ENCODE peak calls at places on chromosomes 2 and 18, in seven cellular contexts. One of them, this sample, is unnamed.

GRCh38 chr2:127081826-127082633 is 24.9 kb downstream of the BIN1 start:
- DNase-seq in Panc1: no peak
- DNase-seq in aorta: no peak
- DNase-seq in tibial artery: no peak
- DNase-seq in ovary: no peak
- DNase-seq in A549: no peak
- DNase-seq in pancreas: no peak
- DNase-seq in this sample: no peak

GRCh38 chr2:208224802-208225201 is 30.1 kb downstream of the IDH1 start:
- DNase-seq in ovary: no peak
- DNase-seq in aorta: no peak
- DNase-seq in tibial artery: no peak
- DNase-seq in pancreas: no peak
- DNase-seq in A549: no peak
- DNase-seq in Panc1: no peak
- DNase-seq in this sample: no peak

GRCh38 chr2:40032650-40033319 is 253.7 kb upstream of the THUMPD2 start:
- DNase-seq in A549: no peak
- DNase-seq in pancreas: no peak
- DNase-seq in ovary: no peak
- DNase-seq in aorta: no peak
- DNase-seq in Panc1: no peak
- DNase-seq in tibial artery: no peak
- DNase-seq in this sample: no peak

GRCh38 chr2:197628043-197628500 is 47.3 kb downstream of the RFTN2 start:
- DNase-seq in Panc1: no peak
- DNase-seq in aorta: no peak
- DNase-seq in ovary: no peak
- DNase-seq in tibial artery: no peak
- DNase-seq in A549: no peak
- DNase-seq in pancreas: no peak
- DNase-seq in this sample: no peak

GRCh38 chr2:233814436-233814835 is 36.3 kb downstream of the MROH2A start:
- DNase-seq in aorta: no peak
- DNase-seq in ovary: no peak
- DNase-seq in A549: no peak
- DNase-seq in Panc1: no peak
- DNase-seq in pancreas: no peak
- DNase-seq in tibial artery: peak; percentile 12
- DNase-seq in this sample: peak; percentile 3

GRCh38 chr2:240999873-241000541 is 1.6 kb downstream of the SNED1 start:
- DNase-seq in A549: no peak
- DNase-seq in pancreas: peak; percentile 51
- DNase-seq in tibial artery: peak; percentile 26
- DNase-seq in ovary: no peak
- DNase-seq in aorta: no peak
- DNase-seq in Panc1: no peak
- DNase-seq in this sample: peak; percentile 7

GRCh38 chr2:23287250-23287704 is 97.7 kb upstream of the KLHL29 start:
- DNase-seq in aorta: no peak
- DNase-seq in A549: no peak
- DNase-seq in Panc1: no peak
- DNase-seq in pancreas: no peak
- DNase-seq in ovary: peak; percentile 14
- DNase-seq in tibial artery: no peak
- DNase-seq in this sample: no peak

GRCh38 chr2:85428343-85428881 is 9.9 kb downstream of the SH2D6 start:
- DNase-seq in aorta: no peak
- DNase-seq in Panc1: no peak
- DNase-seq in pancreas: no peak
- DNase-seq in ovary: no peak
- DNase-seq in A549: no peak
- DNase-seq in tibial artery: no peak
- DNase-seq in this sample: no peak

GRCh38 chr18:69002233-69002632 is 204.4 kb downstream of the CCDC102B start:
- DNase-seq in pancreas: no peak
- DNase-seq in ovary: no peak
- DNase-seq in tibial artery: no peak
- DNase-seq in aorta: no peak
- DNase-seq in Panc1: no peak
- DNase-seq in A549: no peak
- DNase-seq in this sample: no peak

GRCh38 chr2:103991591-103991990 is 862.3 kb upstream of the POU3F3 start:
- DNase-seq in pancreas: no peak
- DNase-seq in A549: no peak
- DNase-seq in Panc1: no peak
- DNase-seq in tibial artery: no peak
- DNase-seq in aorta: no peak
- DNase-seq in ovary: no peak
- DNase-seq in this sample: no peak

GRCh38 chr18:712401-713134 is at the start of gene ENOSF1:
- DNase-seq in tibial artery: peak; percentile 70
- DNase-seq in A549: peak; percentile 74
- DNase-seq in Panc1: peak; percentile 38
- DNase-seq in ovary: peak; percentile 78
- DNase-seq in pancreas: peak; percentile 98
- DNase-seq in aorta: peak; percentile 92
- DNase-seq in this sample: peak; percentile 79

GRCh38 chr2:216211614-216212013 is 102.5 kb downstream of the XRCC5 start:
- DNase-seq in A549: no peak
- DNase-seq in tibial artery: no peak
- DNase-seq in aorta: no peak
- DNase-seq in Panc1: no peak
- DNase-seq in pancreas: no peak
- DNase-seq in ovary: no peak
- DNase-seq in this sample: no peak

GRCh38 chr2:237700583-237701032 is 73.2 kb downstream of the LRRFIP1 start:
- DNase-seq in tibial artery: peak; percentile 76
- DNase-seq in aorta: peak; percentile 84
- DNase-seq in ovary: no peak
- DNase-seq in A549: no peak
- DNase-seq in pancreas: no peak
- DNase-seq in Panc1: no peak
- DNase-seq in this sample: peak; percentile 63

GRCh38 chr2:127747621-127748020 is 46.3 kb downstream of the SFT2D3 start:
- DNase-seq in pancreas: no peak
- DNase-seq in A549: no peak
- DNase-seq in ovary: no peak
- DNase-seq in aorta: no peak
- DNase-seq in Panc1: no peak
- DNase-seq in tibial artery: no peak
- DNase-seq in this sample: no peak

GRCh38 chr2:73268831-73269685 is 15.2 kb downstream of the FBXO41 start:
- DNase-seq in pancreas: peak; percentile 84
- DNase-seq in Panc1: no peak
- DNase-seq in ovary: no peak
- DNase-seq in aorta: no peak
- DNase-seq in tibial artery: no peak
- DNase-seq in A549: peak; percentile 83
- DNase-seq in this sample: no peak

GRCh38 chr2:112661656-112662305 is 16.0 kb downstream of the SLC20A1 start:
- DNase-seq in Panc1: no peak
- DNase-seq in ovary: no peak
- DNase-seq in A549: no peak
- DNase-seq in tibial artery: no peak
- DNase-seq in aorta: no peak
- DNase-seq in pancreas: no peak
- DNase-seq in this sample: no peak

GRCh38 chr18:3411327-3411726 is 38.6 kb upstream of the TGIF1 start:
- DNase-seq in ovary: no peak
- DNase-seq in aorta: no peak
- DNase-seq in A549: no peak
- DNase-seq in pancreas: no peak
- DNase-seq in Panc1: no peak
- DNase-seq in tibial artery: no peak
- DNase-seq in this sample: no peak

GRCh38 chr18:1050012-1050657 is 145.5 kb downstream of the ADCYAP1 start:
- DNase-seq in pancreas: no peak
- DNase-seq in tibial artery: no peak
- DNase-seq in ovary: no peak
- DNase-seq in aorta: no peak
- DNase-seq in A549: no peak
- DNase-seq in Panc1: no peak
- DNase-seq in this sample: no peak

GRCh38 chr2:161030260-161031063 is 129.8 kb upstream of the TANK start:
- DNase-seq in pancreas: no peak
- DNase-seq in A549: peak; percentile 15
- DNase-seq in aorta: no peak
- DNase-seq in tibial artery: peak; percentile 69
- DNase-seq in Panc1: no peak
- DNase-seq in ovary: peak; percentile 15
- DNase-seq in this sample: no peak

GRCh38 chr2:106685180-106685897 is 198.2 kb downstream of the CD8B2 start:
- DNase-seq in ovary: no peak
- DNase-seq in tibial artery: no peak
- DNase-seq in Panc1: no peak
- DNase-seq in A549: no peak
- DNase-seq in aorta: no peak
- DNase-seq in pancreas: no peak
- DNase-seq in this sample: no peak

GRCh38 chr18:27064673-27065072 is 120.4 kb downstream of the CHST9 start:
- DNase-seq in ovary: no peak
- DNase-seq in A549: no peak
- DNase-seq in tibial artery: no peak
- DNase-seq in pancreas: no peak
- DNase-seq in aorta: no peak
- DNase-seq in Panc1: no peak
- DNase-seq in this sample: no peak

GRCh38 chr2:182164686-182165085 is 179.0 kb downstream of the PPP1R1C start:
- DNase-seq in Panc1: no peak
- DNase-seq in A549: no peak
- DNase-seq in aorta: no peak
- DNase-seq in tibial artery: no peak
- DNase-seq in pancreas: no peak
- DNase-seq in ovary: no peak
- DNase-seq in this sample: no peak

GRCh38 chr2:182165196-182165595 is 179.5 kb downstream of the PPP1R1C start:
- DNase-seq in pancreas: no peak
- DNase-seq in aorta: no peak
- DNase-seq in ovary: no peak
- DNase-seq in Panc1: no peak
- DNase-seq in A549: no peak
- DNase-seq in tibial artery: no peak
- DNase-seq in this sample: no peak

GRCh38 chr2:182170341-182170740 is 184.7 kb downstream of the PPP1R1C start:
- DNase-seq in Panc1: no peak
- DNase-seq in pancreas: no peak
- DNase-seq in tibial artery: no peak
- DNase-seq in ovary: no peak
- DNase-seq in A549: no peak
- DNase-seq in aorta: no peak
- DNase-seq in this sample: no peak

GRCh38 chr2:182163878-182164277 is 178.2 kb downstream of the PPP1R1C start:
- DNase-seq in tibial artery: no peak
- DNase-seq in ovary: no peak
- DNase-seq in aorta: no peak
- DNase-seq in Panc1: no peak
- DNase-seq in pancreas: no peak
- DNase-seq in A549: no peak
- DNase-seq in this sample: no peak

GRCh38 chr2:182167882-182168281 is 182.2 kb downstream of the PPP1R1C start:
- DNase-seq in ovary: no peak
- DNase-seq in A549: no peak
- DNase-seq in tibial artery: no peak
- DNase-seq in aorta: no peak
- DNase-seq in pancreas: no peak
- DNase-seq in Panc1: no peak
- DNase-seq in this sample: no peak
- H3K4me1 ChIP-seq in ovary: no peaks in the 10 kb centered on the region
- H3K4me1 ChIP-seq in A549: no peaks in the 10 kb centered on the region
- H3K4me1 ChIP-seq in tibial artery: peaks cover 16% of the 10 kb centered on the region
- H3K4me1 ChIP-seq in aorta: no peaks in the 10 kb centered on the region
- H3K4me1 ChIP-seq in pancreas: no peaks in the 10 kb centered on the region
- H3K4me1 ChIP-seq in Panc1: no peaks in the 10 kb centered on the region
- H3K4me1 ChIP-seq in this sample: no peaks in the 10 kb centered on the region

GRCh38 chr2:9630001-9630749 is 622 bp downstream of the YWHAQ start:
- DNase-seq in A549: peak; percentile 62
- DNase-seq in pancreas: peak; percentile 88
- DNase-seq in ovary: peak; percentile 69
- DNase-seq in Panc1: no peak
- DNase-seq in aorta: peak; percentile 87
- DNase-seq in tibial artery: peak; percentile 74
- DNase-seq in this sample: peak; percentile 88

GRCh38 chr2:9631976-9632700 is 1.3 kb upstream of the YWHAQ start:
- DNase-seq in aorta: no peak
- DNase-seq in A549: no peak
- DNase-seq in pancreas: no peak
- DNase-seq in Panc1: no peak
- DNase-seq in tibial artery: peak; percentile 27
- DNase-seq in ovary: no peak
- DNase-seq in this sample: no peak

GRCh38 chr2:9630750-9631483 is at the start of gene YWHAQ:
- DNase-seq in A549: peak; percentile 99
- DNase-seq in Panc1: peak; percentile 94
- DNase-seq in pancreas: peak; percentile 98
- DNase-seq in tibial artery: peak; percentile 99
- DNase-seq in aorta: peak; percentile 99
- DNase-seq in ovary: peak; percentile 99
- DNase-seq in this sample: peak; percentile 99

GRCh38 chr2:9629222-9630000 is 1.4 kb downstream of the YWHAQ start:
- DNase-seq in Panc1: no peak
- DNase-seq in A549: no peak
- DNase-seq in pancreas: no peak
- DNase-seq in aorta: no peak
- DNase-seq in tibial artery: no peak
- DNase-seq in ovary: no peak
- DNase-seq in this sample: no peak

DNA sequence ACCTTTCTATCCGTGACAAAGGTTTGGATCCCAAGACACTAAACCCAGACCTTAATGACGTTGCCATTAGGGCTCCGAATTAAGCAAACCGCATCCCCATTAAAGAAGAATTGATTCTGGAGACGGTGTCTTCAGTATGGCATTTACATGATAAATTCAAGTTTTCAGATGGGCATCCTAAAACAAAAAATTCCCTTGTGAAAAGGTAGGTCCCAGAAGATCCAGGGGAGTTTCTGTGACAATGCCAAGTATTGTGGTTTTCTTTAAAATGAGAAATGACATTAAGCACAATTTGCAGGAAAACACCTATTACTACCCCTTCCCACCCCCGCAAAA is 655 bp upstream of the YWHAQ start:
- DNase-seq in Panc1: no peak
- DNase-seq in ovary: no peak
- DNase-seq in aorta: no peak
- DNase-seq in tibial artery: no peak
- DNase-seq in A549: no peak
- DNase-seq in pancreas: no peak
- DNase-seq in this sample: no peak
- H3K4me3 ChIP-seq in Panc1: peak overlapping the region; percentile 65
- H3K4me3 ChIP-seq in ovary: peak overlapping the region; percentile 37
- H3K4me3 ChIP-seq in aorta: peak overlapping the region; percentile 18
- H3K4me3 ChIP-seq in tibial artery: peak overlapping the region; percentile 85
- H3K4me3 ChIP-seq in A549: peak overlapping the region; percentile 48
- H3K4me3 ChIP-seq in pancreas: peak overlapping the region; percentile 66
- H3K4me3 ChIP-seq in this sample: peak overlapping the region; percentile 56

GRCh38 chr18:10054366-10054765 is 140.6 kb downstream of the VAPA start:
- DNase-seq in Panc1: no peak
- DNase-seq in pancreas: no peak
- DNase-seq in aorta: no peak
- DNase-seq in A549: no peak
- DNase-seq in tibial artery: no peak
- DNase-seq in ovary: no peak
- DNase-seq in this sample: no peak
- H3K4me1 ChIP-seq in Panc1: no peaks in the 10 kb centered on the region
- H3K4me1 ChIP-seq in pancreas: peaks cover 11% of the 10 kb centered on the region
- H3K4me1 ChIP-seq in aorta: no peaks in the 10 kb centered on the region
- H3K4me1 ChIP-seq in A549: peaks cover 13% of the 10 kb centered on the region
- H3K4me1 ChIP-seq in tibial artery: peaks cover 11% of the 10 kb centered on the region
- H3K4me1 ChIP-seq in ovary: peaks cover 9% of the 10 kb centered on the region
- H3K4me1 ChIP-seq in this sample: no peaks in the 10 kb centered on the region

GRCh38 chr2:218067523-218067922 is 1.5 kb upstream of the RUFY4 start:
- DNase-seq in ovary: no peak
- DNase-seq in aorta: no peak
- DNase-seq in Panc1: no peak
- DNase-seq in pancreas: no peak
- DNase-seq in tibial artery: no peak
- DNase-seq in A549: no peak
- DNase-seq in this sample: peak; percentile 32
- H3K4me3 ChIP-seq in ovary: no peak overlapping the region
- H3K4me3 ChIP-seq in aorta: no peak overlapping the region
- H3K4me3 ChIP-seq in Panc1: no peak overlapping the region
- H3K4me3 ChIP-seq in pancreas: no peak overlapping the region
- H3K4me3 ChIP-seq in tibial artery: no peak overlapping the region
- H3K4me3 ChIP-seq in A549: no peak overlapping the region
- H3K4me3 ChIP-seq in this sample: no peak overlapping the region

This sample was measured in BE2C.